ENCODE peak calls at places on chromosomes 16 and 17, in nine cellular contexts. I is activated naive CD4-positive, alpha-beta T cell treated with anti-CD3 and anti-CD28 coated beads, Interleukin-2, amount 50 U/mL, for 72 hours; U is stimulated activated naive CD8-positive, alpha-beta T cell treated with anti-CD3 and anti-CD28 coated beads, Interleukin-15, Interleukin-2, amounts not matched to agents 100 U/mL and 50 U/mL, for 24 hours; N is heart left ventricle; P is gastroesophageal sphincter; Y is right cardiac atrium; S is K562; K is activated T-cell treated with anti-CD3 and anti-CD28 coated beads, Interleukin-2, amount 50 U/mL, for 4 hours; E is effector memory CD8-positive, alpha-beta T cell. L is an unnamed sample.

GRCh38 chr17:39208893-39209292 is 8.8 kb downstream of the RPL19 start:
- ATAC-seq in U (peak; percentile 9), P (peak; percentile 4), I (peak; percentile 4), E (peak; percentile 12), N (no peak), S (peak; percentile 41), Y (no peak), K (no peak), L (no peak)

GRCh38 chr17:9817086-9817485 is 4.8 kb downstream of the GSG1L2 start:
- ATAC-seq in P (peak; percentile 80), K (no peak), I (no peak), E (no peak), U (no peak), S (no peak), N (no peak), Y (peak; percentile 77), L (no peak)

GRCh38 chr16:87979352-87979751 is 28.1 kb downstream of the BANP start:
- ATAC-seq in Y (peak; percentile 36), K (no peak), P (no peak), U (no peak), N (peak; percentile 57), S (no peak), E (no peak), I (no peak), L (no peak)

GRCh38 chr17:39679521-39680192 is 8.2 kb downstream of the PGAP3 start:
- ATAC-seq in K (peak; percentile 76), N (peak; percentile 43), S (no peak), U (peak; percentile 60), I (peak; percentile 58), E (peak; percentile 74), Y (peak; percentile 44), P (no peak), L (peak; percentile 78)

GRCh38 chr16:27110524-27110896 is 43.8 kb downstream of the C16orf82 start:
- ATAC-seq in K (no peak), Y (no peak), N (no peak), U (no peak), E (no peak), I (no peak), S (no peak), P (no peak), L (no peak)

GRCh38 chr16:31023252-31023602 is 10.1 kb upstream of the STX4 start:
- ATAC-seq in N (no peak), K (no peak), S (no peak), E (no peak), I (no peak), Y (no peak), P (no peak), U (no peak), L (no peak)

GRCh38 chr17:30590086-30590485 is 112.9 kb downstream of the GOSR1 start:
- ATAC-seq in K (no peak), Y (no peak), S (no peak), U (no peak), I (no peak), N (no peak), E (no peak), P (no peak), L (no peak)

GRCh38 chr16:69848635-69849545 is 86.8 kb downstream of the WWP2 start:
- ATAC-seq in Y (peak; percentile 98), I (no peak), P (peak; percentile 99), E (no peak), K (no peak), N (peak; percentile 96), S (no peak), U (no peak), L (no peak)

GRCh38 chr17:1087381-1088241 is 90.7 kb downstream of the TIMM22 start:
- ATAC-seq in E (no peak), K (no peak), U (no peak), P (peak; percentile 79), I (no peak), S (peak; percentile 97), N (peak; percentile 85), Y (peak; percentile 79), L (no peak)

GRCh38 chr17:80486692-80487091 is 10.3 kb upstream of the NPTX1 start:
- ATAC-seq in Y (no peak), I (no peak), K (no peak), S (no peak), N (no peak), U (no peak), E (no peak), P (no peak), L (no peak)

GRCh38 chr17:72397687-72398086 is 276.9 kb downstream of the SOX9 start:
- ATAC-seq in P (no peak), K (no peak), N (no peak), E (no peak), I (no peak), S (no peak), U (no peak), Y (no peak), L (no peak)

GRCh38 chr16:27625050-27625697 is 75.2 kb downstream of the KATNIP start:
- ATAC-seq in P (peak; percentile 25), Y (peak; percentile 73), S (no peak), N (peak; percentile 93), K (no peak), E (no peak), I (no peak), U (no peak), L (no peak)

GRCh38 chr16:85392756-85393673 is 220.1 kb upstream of the GSE1 start:
- ATAC-seq in U (no peak), I (peak; percentile 37), E (no peak), Y (no peak), S (peak; percentile 9), P (no peak), K (no peak), N (no peak), L (no peak)

GRCh38 chr17:35660902-35661301 is 70.5 kb upstream of the RASL10B start:
- ATAC-seq in I (no peak), K (no peak), S (no peak), U (no peak), E (no peak), N (peak; percentile 81), P (no peak), Y (peak; percentile 75), L (no peak)

GRCh38 chr16:83939266-83939856 is 13.7 kb upstream of the OSGIN1 start:
- ATAC-seq in P (no peak), I (no peak), S (no peak), E (no peak), U (no peak), K (no peak), N (no peak), Y (no peak), L (no peak)

GRCh38 chr17:67043283-67043682 is 1.1 kb upstream of the CACNG1 start:
- ATAC-seq in K (no peak), E (no peak), U (no peak), P (no peak), Y (no peak), I (no peak), S (no peak), N (no peak), L (no peak)

GRCh38 chr17:57993471-57994365 is 5.7 kb upstream of the VEZF1 start:
- ATAC-seq in K (no peak), I (peak; percentile 16), E (no peak), Y (no peak), S (peak; percentile 3), P (no peak), U (no peak), N (no peak), L (no peak)

GRCh38 chr17:18951941-18952842 is at the start of gene SLC5A10:
- ATAC-seq in I (no peak), U (no peak), S (peak; percentile 64), E (no peak), P (no peak), K (no peak), N (no peak), Y (no peak), L (no peak)

GRCh38 chr17:29069526-29070041 is 26.6 kb downstream of the PIPOX start:
- ATAC-seq in K (no peak), U (no peak), S (peak; percentile 97), N (no peak), P (no peak), I (no peak), E (no peak), Y (peak; percentile 31), L (no peak)

GRCh38 chr16:50354082-50354481 is 14.7 kb downstream of the BRD7 start:
- ATAC-seq in S (no peak), E (no peak), P (no peak), K (no peak), N (no peak), I (no peak), U (no peak), Y (no peak), L (no peak)